ENCODE peak calls at places on chromosomes 11 and 22, in five cellular contexts. U is keratinocyte, R is DND-41, Z is cardiac muscle cell, H is pancreas. D is an unnamed sample.

GRCh38 chr22:36816635-36817428 is at the start of gene PVALB:
- DNase-seq in U (no peak), R (no peak), Z (peak; percentile 65), H (peak; percentile 36), D (no peak)

GRCh38 chr11:68959465-68960298 is 21.1 kb downstream of the MRGPRD start:
- DNase-seq in U (no peak), R (no peak), Z (no peak), H (no peak), D (no peak)

GRCh38 chr11:94168882-94169281 is 40.2 kb downstream of the PANX1 start:
- DNase-seq in U (no peak), R (no peak), Z (no peak), H (no peak), D (no peak)

GRCh38 chr11:2177081-2177480 is 5.5 kb upstream of the TH start:
- DNase-seq in U (no peak), R (no peak), Z (no peak), H (no peak), D (no peak)

GRCh38 chr11:45857834-45858492 is 10.7 kb downstream of the CRY2 start:
- DNase-seq in U (no peak), R (no peak), Z (peak; percentile 92), H (peak; percentile 71), D (peak; percentile 89)

GRCh38 chr11:2137202-2138071 is 1.8 kb downstream of the IGF2 start:
- DNase-seq in U (no peak), R (no peak), Z (peak; percentile 78), H (no peak), D (no peak)

GRCh38 chr11:16026849-16027248 is 329.5 kb downstream of the SOX6 start:
- DNase-seq in U (no peak), R (no peak), Z (no peak), H (no peak), D (no peak)

GRCh38 chr22:23113067-23113846 is 28.5 kb downstream of the RSPH14 start:
- DNase-seq in U (no peak), R (peak; percentile 32), Z (peak; percentile 64), H (no peak), D (no peak)

GRCh38 chr11:9716275-9717039 is 52.6 kb downstream of the SWAP70 start:
- DNase-seq in U (no peak), R (no peak), Z (peak; percentile 86), H (no peak), D (peak; percentile 14)

GRCh38 chr22:44260216-44261035 is 52.3 kb downstream of the SHISAL1 start:
- DNase-seq in U (no peak), R (no peak), Z (no peak), H (no peak), D (no peak)

GRCh38 chr11:68412593-68413475 is 47.7 kb upstream of the PPP6R3 start:
- DNase-seq in U (no peak), R (no peak), Z (peak; percentile 85), H (no peak), D (peak; percentile 44)

GRCh38 chr11:1227551-1228182 is 4.8 kb downstream of the MUC5B start:
- DNase-seq in U (no peak), R (no peak), Z (no peak), H (no peak), D (no peak)

GRCh38 chr11:103935219-103935618 is 101.2 kb upstream of the DDI1 start:
- DNase-seq in U (no peak), R (no peak), Z (no peak), H (no peak), D (no peak)

GRCh38 chr11:20493340-20493739 is 105.8 kb downstream of the PRMT3 start:
- DNase-seq in U (no peak), R (no peak), Z (peak; percentile 28), H (no peak), D (no peak)

GRCh38 chr11:78364128-78364751 is 53.4 kb downstream of the GAB2 start:
- DNase-seq in U (no peak), R (no peak), Z (no peak), H (no peak), D (no peak)

GRCh38 chr22:36435516-36436415 is 45.7 kb downstream of the TXN2 start:
- DNase-seq in U (no peak), R (peak; percentile 76), Z (no peak), H (peak; percentile 67), D (no peak)

GRCh38 chr11:68383976-68384501 is 71.6 kb downstream of the LRP5 start:
- DNase-seq in U (peak; percentile 23), R (peak; percentile 67), Z (peak; percentile 62), H (peak; percentile 64), D (no peak)

GRCh38 chr11:63871962-63872832 is 33.3 kb downstream of the MARK2 start:
- DNase-seq in U (peak; percentile 54), R (peak; percentile 50), Z (peak; percentile 91), H (peak; percentile 89), D (peak; percentile 81)

GRCh38 chr11:128894685-128895084 is 3.5 kb downstream of the KCNJ5 start:
- DNase-seq in U (no peak), R (no peak), Z (no peak), H (peak; percentile 89), D (no peak)

GRCh38 chr22:49760630-49761571 is 66.8 kb downstream of the BRD1 start:
- DNase-seq in U (no peak), R (peak; percentile 74), Z (no peak), H (no peak), D (no peak)

GRCh38 chr11:1192741-1193325 is 30.0 kb upstream of the MUC5B start:
- DNase-seq in U (no peak), R (no peak), Z (no peak), H (no peak), D (no peak)

GRCh38 chr11:32870676-32871075 is 21.9 kb upstream of the QSER1 start:
- DNase-seq in U (no peak), R (peak; percentile 45), Z (peak; percentile 14), H (peak; percentile 10), D (no peak)

GRCh38 chr11:23288001-23288783 is 427.9 kb upstream of the CCDC179 start:
- DNase-seq in U (no peak), R (no peak), Z (no peak), H (no peak), D (peak; percentile 87)

GRCh38 chr11:112826788-112827187 is 134.4 kb upstream of the NCAM1 start:
- DNase-seq in U (no peak), R (no peak), Z (no peak), H (no peak), D (no peak)
- H3K4me3 ChIP-seq in U (no peak overlapping the region), R (no peak overlapping the region), Z (no peak overlapping the region), H (no peak overlapping the region), D (no peak overlapping the region)

DNA sequence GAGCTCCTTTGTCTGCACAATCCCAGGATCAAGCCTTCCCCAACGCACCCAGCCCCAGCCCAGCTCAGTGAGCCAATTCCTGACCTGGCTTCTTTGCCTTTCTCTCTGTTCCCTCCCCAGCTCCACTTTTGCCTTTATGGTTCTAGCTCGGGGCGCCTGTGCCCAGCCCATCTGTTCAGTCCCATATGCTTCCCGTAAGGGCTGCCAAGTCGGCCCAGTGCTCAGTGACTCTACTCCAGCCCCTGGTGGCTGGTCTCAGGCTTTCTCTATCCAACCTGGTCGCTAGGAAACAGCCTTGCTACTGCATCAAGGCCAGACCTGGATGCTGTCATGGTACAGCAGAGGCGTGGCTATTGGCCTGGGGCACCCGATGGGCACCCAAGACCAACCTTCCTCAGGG is 178.1 kb downstream of the DSCAML1 start:
- DNase-seq in U (no peak), R (no peak), Z (peak; percentile 2), H (no peak), D (no peak)
- TF ChIP-seq CTCF in U (no peak), R (no peak), Z (no peak), H (no peak), D (no peak)

GRCh38 chr22:48277868-48278581 is 1515.6 kb downstream of the TBC1D22A start:
- DNase-seq in U (no peak), R (no peak), Z (no peak), H (no peak), D (no peak)
- H3K4me3 ChIP-seq in U (no peak overlapping the region), R (no peak overlapping the region), Z (no peak overlapping the region), H (no peak overlapping the region), D (no peak overlapping the region)

GRCh38 chr22:30298005-30298701 is 8.8 kb upstream of the CASTOR1 start:
- DNase-seq in U (no peak), R (no peak), Z (no peak), H (no peak), D (no peak)
- TF ChIP-seq CTCF in U (peak; percentile 23), R (no peak), Z (no peak), H (no peak), D (no peak)

GRCh38 chr22:31141551-31141950 is 1.2 kb upstream of the PLA2G3 start:
- DNase-seq in U (no peak), R (no peak), Z (no peak), H (no peak), D (no peak)

GRCh38 chr22:31139066-31139465 is 1.2 kb downstream of the PLA2G3 start:
- DNase-seq in U (no peak), R (no peak), Z (no peak), H (no peak), D (no peak)

GRCh38 chr22:31138126-31138525 is 2.2 kb downstream of the PLA2G3 start:
- DNase-seq in U (no peak), R (no peak), Z (no peak), H (no peak), D (no peak)

GRCh38 chr22:31140746-31141145 is 438 bp upstream of the PLA2G3 start:
- DNase-seq in U (no peak), R (no peak), Z (no peak), H (no peak), D (no peak)

DNA sequence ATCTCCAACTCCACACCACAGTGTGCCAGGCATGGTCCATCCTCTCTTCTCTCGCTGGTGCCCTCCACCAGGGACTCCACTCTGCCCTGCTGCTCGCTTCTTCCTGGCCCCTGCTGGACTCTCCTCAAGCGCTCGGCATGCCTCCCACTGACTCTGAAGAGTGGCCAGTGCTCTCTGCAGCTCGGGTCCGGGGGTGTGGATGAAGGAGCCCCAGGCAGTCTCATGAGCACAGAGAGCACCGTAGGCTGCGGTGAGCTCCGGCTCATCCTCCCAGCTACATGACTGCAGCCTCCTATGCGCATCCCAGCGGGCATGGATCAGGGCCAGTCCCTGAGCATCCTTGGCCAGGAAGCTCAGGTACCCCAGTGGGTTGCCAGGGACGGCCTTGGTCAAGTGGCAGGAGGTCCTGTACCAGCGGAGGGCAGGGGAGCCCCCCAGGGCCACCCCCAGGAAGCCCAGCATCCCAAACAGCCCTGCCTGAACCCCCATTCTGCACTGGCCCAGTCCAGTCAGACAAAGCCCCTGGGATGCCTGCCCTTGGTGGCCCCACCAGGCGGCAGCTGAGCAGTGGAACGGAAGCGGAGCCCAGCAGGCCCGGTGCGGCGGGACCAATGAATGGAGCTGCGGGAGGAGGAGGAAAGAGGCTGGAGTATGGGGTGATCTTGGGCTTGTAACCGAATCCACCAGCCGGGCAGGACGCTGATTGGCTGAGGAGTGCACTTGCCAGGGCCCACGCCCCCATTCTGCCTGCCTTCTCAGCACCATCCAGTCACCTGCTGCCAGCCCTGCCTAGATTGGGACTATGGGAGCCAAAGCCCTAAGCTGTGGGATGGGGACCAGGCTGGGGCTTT is at the start of gene PLA2G3:
- DNase-seq in U (no peak), R (no peak), Z (peak; percentile 55), H (no peak), D (no peak)
- H3K4me3 ChIP-seq in U (no peak within 1 kb of the TSS), R (no peak within 1 kb of the TSS), Z (no peak within 1 kb of the TSS), H (no peak within 1 kb of the TSS), D (no peak within 1 kb of the TSS)